ENCODE peak calls at places on chromosomes 4 and X, in eight cellular contexts. M is foreskin fibroblast, B is GM13977, H is right cardiac atrium, E is Caki2, A is uterus, R is pons, N is AG04450. G is an unnamed sample.

GRCh38 chrX:23610491-23610890 is 56.8 kb upstream of the PRDX4 start:
- DNase-seq in B (no peak), H (no peak), N (no peak), A (no peak), M (peak; percentile 6), E (no peak), R (no peak), G (no peak)

GRCh38 chr4:95167809-95168208 is 381.0 kb downstream of the UNC5C start:
- DNase-seq in R (no peak), H (no peak), N (no peak), E (no peak), A (no peak), M (no peak), B (no peak), G (no peak)

GRCh38 chr4:108172780-108173598 is 4.3 kb upstream of the LEF1 start:
- DNase-seq in R (peak; percentile 16), E (peak; percentile 51), B (peak; percentile 78), M (peak; percentile 35), N (no peak), H (peak; percentile 63), A (no peak), G (no peak)

GRCh38 chrX:41733939-41734338 is 10.0 kb downstream of the GPR82 start:
- DNase-seq in H (no peak), B (peak; percentile 52), E (no peak), N (no peak), R (peak; percentile 15), A (no peak), M (no peak), G (no peak)

GRCh38 chrX:110021180-110022022 is 18.5 kb downstream of the TMEM164 start:
- DNase-seq in R (no peak), N (peak; percentile 37), H (peak; percentile 65), E (no peak), A (no peak), M (peak; percentile 54), B (no peak), G (peak; percentile 74)

GRCh38 chr4:11149612-11150259 is 279.0 kb downstream of the HS3ST1 start:
- DNase-seq in M (no peak), N (no peak), B (no peak), R (no peak), E (no peak), H (no peak), A (no peak), G (no peak)

GRCh38 chr4:169070071-169070894 is 60.2 kb upstream of the CBR4 start:
- DNase-seq in M (peak; percentile 45), A (peak; percentile 46), E (peak; percentile 90), B (no peak), R (no peak), H (peak; percentile 71), N (no peak), G (peak; percentile 97)

GRCh38 chrX:121456315-121456714 is 408.9 kb downstream of the GLUD2 start:
- DNase-seq in B (no peak), M (no peak), R (no peak), E (no peak), N (no peak), A (no peak), H (no peak), G (no peak)

GRCh38 chr4:82891728-82892466 is 944 bp upstream of the SEC31A start:
- DNase-seq in M (no peak), N (no peak), R (peak; percentile 29), A (no peak), H (no peak), B (no peak), E (no peak), G (peak; percentile 14)

GRCh38 chrX:54248309-54248708 is 65.3 kb upstream of the FAM120C start:
- DNase-seq in H (no peak), A (no peak), E (peak; percentile 12), B (peak; percentile 22), M (peak; percentile 1), R (peak; percentile 7), N (peak; percentile 1), G (peak; percentile 18)

GRCh38 chrX:113305496-113305895 is 464.9 kb upstream of the AMOT start:
- DNase-seq in E (no peak), B (no peak), R (no peak), M (peak; percentile 52), N (no peak), H (no peak), A (no peak), G (peak; percentile 28)

GRCh38 chrX:125203737-125204578 is 115.7 kb upstream of the TEX13C start:
- DNase-seq in R (peak; percentile 32), M (no peak), E (peak; percentile 79), N (no peak), H (peak; percentile 60), A (peak; percentile 16), B (no peak), G (no peak)

GRCh38 chr4:82785248-82786003 is 13.2 kb downstream of the SCD5 start:
- DNase-seq in A (no peak), R (peak; percentile 84), M (peak; percentile 90), H (no peak), E (no peak), N (peak; percentile 13), B (no peak), G (peak; percentile 81)

GRCh38 chr4:126628933-126629332 is 1003.8 kb upstream of the INTU start:
- DNase-seq in R (no peak), M (no peak), H (no peak), E (no peak), N (no peak), A (no peak), B (no peak), G (no peak)

GRCh38 chr4:76989391-76990061 is 40.0 kb downstream of the SEPTIN11 start:
- DNase-seq in B (no peak), A (no peak), R (no peak), E (no peak), M (no peak), N (no peak), H (no peak), G (no peak)

GRCh38 chrX:120839506-120839905 is 36.2 kb downstream of the CT47B1 start:
- DNase-seq in E (no peak), H (no peak), R (no peak), B (no peak), M (peak; percentile 15), A (no peak), N (no peak), G (peak; percentile 53)

GRCh38 chr4:84852081-84852480 is 114.4 kb downstream of the WDFY3 start:
- DNase-seq in E (no peak), N (no peak), B (no peak), A (no peak), R (peak; percentile 93), M (peak; percentile 18), H (no peak), G (no peak)

GRCh38 chr4:53618321-53618720 is 27.0 kb upstream of the LNX1 start:
- DNase-seq in E (no peak), R (no peak), H (no peak), N (no peak), A (no peak), M (no peak), B (no peak), G (no peak)

GRCh38 chrX:115339441-115340025 is 50.0 kb downstream of the LUZP4 start:
- DNase-seq in A (no peak), B (no peak), H (no peak), R (no peak), M (no peak), E (no peak), N (no peak), G (no peak)

GRCh38 chr4:83010111-83010521 is 507 bp downstream of the LIN54 start:
- DNase-seq in H (no peak), E (peak; percentile 27), A (no peak), N (no peak), B (peak; percentile 33), M (no peak), R (peak; percentile 43), G (peak; percentile 19)

GRCh38 chr4:147071341-147071740 is 125.7 kb upstream of the TTC29 start:
- DNase-seq in A (no peak), N (no peak), B (no peak), H (no peak), M (no peak), R (no peak), E (no peak), G (no peak)

GRCh38 chrX:12987900-12988594 is 13.1 kb downstream of the TMSB4X start:
- DNase-seq in B (no peak), R (no peak), A (no peak), H (no peak), E (no peak), M (no peak), N (no peak), G (no peak)